ENCODE peak calls at places on chromosomes 12 and 14, in five cellular contexts. One of them, this sample, is unnamed.

GRCh38 chr12:100303831-100304230 is 36.9 kb downstream of the SCYL2 start:
- DNase-seq in brain microvascular endothelial cell: no peak
- DNase-seq in stomach: no peak
- DNase-seq in pancreas: no peak
- DNase-seq in PC-9: no peak
- DNase-seq in this sample: no peak

GRCh38 chr12:108175310-108175709 is 46.2 kb downstream of the WSCD2 start:
- DNase-seq in PC-9: no peak
- DNase-seq in pancreas: no peak
- DNase-seq in brain microvascular endothelial cell: no peak
- DNase-seq in stomach: no peak
- DNase-seq in this sample: no peak

GRCh38 chr12:100058482-100059029 is 73.8 kb upstream of the ANKS1B start:
- DNase-seq in pancreas: no peak
- DNase-seq in brain microvascular endothelial cell: peak
- DNase-seq in stomach: no peak
- DNase-seq in PC-9: no peak
- DNase-seq in this sample: peak

GRCh38 chr14:39419272-39419671 is 13.0 kb downstream of the FBXO33 start:
- DNase-seq in PC-9: no peak
- DNase-seq in brain microvascular endothelial cell: no peak
- DNase-seq in pancreas: no peak
- DNase-seq in stomach: no peak
- DNase-seq in this sample: no peak

GRCh38 chr12:3097186-3097804 is 20.1 kb downstream of the TSPAN9 start:
- DNase-seq in pancreas: no peak
- DNase-seq in PC-9: peak
- DNase-seq in stomach: peak
- DNase-seq in brain microvascular endothelial cell: peak
- DNase-seq in this sample: no peak

GRCh38 chr14:99559286-99559990 is 44.6 kb downstream of the CCDC85C start:
- DNase-seq in PC-9: no peak
- DNase-seq in brain microvascular endothelial cell: no peak
- DNase-seq in stomach: no peak
- DNase-seq in pancreas: no peak
- DNase-seq in this sample: no peak

GRCh38 chr14:31068235-31068634 is 42.1 kb upstream of the STRN3 start:
- DNase-seq in pancreas: no peak
- DNase-seq in PC-9: no peak
- DNase-seq in brain microvascular endothelial cell: no peak
- DNase-seq in stomach: no peak
- DNase-seq in this sample: no peak

GRCh38 chr12:92440072-92440471 is 262.7 kb upstream of the PLEKHG7 start:
- DNase-seq in brain microvascular endothelial cell: no peak
- DNase-seq in PC-9: no peak
- DNase-seq in stomach: no peak
- DNase-seq in pancreas: no peak
- DNase-seq in this sample: no peak

GRCh38 chr14:99246536-99247083 is 25.4 kb downstream of the BCL11B start:
- DNase-seq in pancreas: no peak
- DNase-seq in brain microvascular endothelial cell: no peak
- DNase-seq in PC-9: no peak
- DNase-seq in stomach: no peak
- DNase-seq in this sample: no peak

GRCh38 chr14:92480856-92481255 is 32.7 kb upstream of the RIN3 start:
- DNase-seq in pancreas: no peak
- DNase-seq in brain microvascular endothelial cell: no peak
- DNase-seq in PC-9: no peak
- DNase-seq in stomach: no peak
- DNase-seq in this sample: no peak

GRCh38 chr14:68785817-68786490 is 6.9 kb downstream of the ZFP36L1 start:
- DNase-seq in brain microvascular endothelial cell: no peak
- DNase-seq in PC-9: peak
- DNase-seq in stomach: peak
- DNase-seq in pancreas: no peak
- DNase-seq in this sample: no peak

GRCh38 chr12:31324845-31325523 is 966 bp downstream of the SINHCAF start:
- DNase-seq in brain microvascular endothelial cell: peak
- DNase-seq in stomach: peak
- DNase-seq in PC-9: peak
- DNase-seq in pancreas: peak
- DNase-seq in this sample: no peak

GRCh38 chr12:124597041-124597440 is 29.6 kb upstream of the NCOR2 start:
- DNase-seq in brain microvascular endothelial cell: no peak
- DNase-seq in pancreas: no peak
- DNase-seq in PC-9: no peak
- DNase-seq in stomach: no peak
- DNase-seq in this sample: no peak

GRCh38 chr14:75720828-75721227 is 59.8 kb downstream of the TTLL5 start:
- DNase-seq in brain microvascular endothelial cell: peak
- DNase-seq in PC-9: no peak
- DNase-seq in stomach: peak
- DNase-seq in pancreas: peak
- DNase-seq in this sample: no peak

GRCh38 chr14:56487090-56487667 is 92.4 kb upstream of the TMEM260 start:
- DNase-seq in pancreas: no peak
- DNase-seq in PC-9: no peak
- DNase-seq in brain microvascular endothelial cell: no peak
- DNase-seq in stomach: no peak
- DNase-seq in this sample: no peak

GRCh38 chr14:37591941-37592287 is 3.1 kb downstream of the FOXA1 start:
- DNase-seq in pancreas: no peak
- DNase-seq in stomach: peak
- DNase-seq in brain microvascular endothelial cell: no peak
- DNase-seq in PC-9: peak
- DNase-seq in this sample: no peak

GRCh38 chr12:132374821-132375445 is 45.5 kb upstream of the GALNT9 start:
- DNase-seq in pancreas: no peak
- DNase-seq in brain microvascular endothelial cell: no peak
- DNase-seq in PC-9: no peak
- DNase-seq in stomach: no peak
- DNase-seq in this sample: no peak

GRCh38 chr12:121452356-121453021 is 52.6 kb downstream of the RNF34 start:
- DNase-seq in brain microvascular endothelial cell: no peak
- DNase-seq in PC-9: peak
- DNase-seq in stomach: no peak
- DNase-seq in pancreas: no peak
- DNase-seq in this sample: no peak

GRCh38 chr12:104152691-104153241 is 14.8 kb upstream of the NFYB start:
- DNase-seq in stomach: no peak
- DNase-seq in brain microvascular endothelial cell: no peak
- DNase-seq in PC-9: no peak
- DNase-seq in pancreas: no peak
- DNase-seq in this sample: no peak

GRCh38 chr12:54001283-54002187 is 1.6 kb downstream of the HOXC9 start:
- DNase-seq in brain microvascular endothelial cell: no peak
- DNase-seq in PC-9: no peak
- DNase-seq in pancreas: no peak
- DNase-seq in stomach: no peak
- DNase-seq in this sample: no peak
- H3K4me3 ChIP-seq in brain microvascular endothelial cell: no peak
- H3K4me3 ChIP-seq in PC-9: no peak
- H3K4me3 ChIP-seq in pancreas: no peak
- H3K4me3 ChIP-seq in stomach: no peak
- H3K4me3 ChIP-seq in this sample: peak

DNA sequence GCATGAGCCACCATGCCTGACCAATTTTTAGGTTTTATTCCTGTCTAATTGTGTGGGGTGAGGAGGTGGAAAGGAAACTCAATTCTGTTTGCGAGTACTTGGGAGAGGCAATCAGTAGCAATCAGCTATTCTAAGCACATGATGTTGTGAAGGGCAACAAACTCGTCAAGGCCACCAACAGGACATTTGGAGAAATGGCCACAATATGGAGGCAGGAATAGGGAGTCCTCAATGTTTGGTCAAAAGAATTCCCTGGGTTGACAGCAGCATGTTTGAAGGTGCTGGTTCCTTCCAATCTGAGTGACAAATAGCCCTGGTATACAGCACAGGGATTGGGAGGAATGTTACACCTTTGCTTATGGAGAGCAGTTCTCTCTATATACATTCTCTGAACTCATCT is 32.7 kb upstream of the USP44 start:
- DNase-seq in PC-9: no peak
- DNase-seq in pancreas: no peak
- DNase-seq in brain microvascular endothelial cell: no peak
- DNase-seq in stomach: no peak
- DNase-seq in this sample: no peak
- TF ChIP-seq CTCF in PC-9: no peak
- TF ChIP-seq CTCF in pancreas: no peak
- TF ChIP-seq CTCF in brain microvascular endothelial cell: no peak
- TF ChIP-seq CTCF in stomach: no peak
- TF ChIP-seq CTCF in this sample: no peak

GRCh38 chr12:24424376-24424775 is 474.9 kb upstream of the SOX5 start:
- DNase-seq in PC-9: no peak
- DNase-seq in brain microvascular endothelial cell: no peak
- DNase-seq in stomach: no peak
- DNase-seq in pancreas: no peak
- DNase-seq in this sample: no peak

GRCh38 chr12:24423611-24424010 is 474.1 kb upstream of the SOX5 start:
- DNase-seq in PC-9: no peak
- DNase-seq in brain microvascular endothelial cell: no peak
- DNase-seq in stomach: no peak
- DNase-seq in pancreas: no peak
- DNase-seq in this sample: no peak

GRCh38 chr12:24425601-24425970 is 476.1 kb upstream of the SOX5 start:
- DNase-seq in brain microvascular endothelial cell: peak
- DNase-seq in pancreas: no peak
- DNase-seq in PC-9: no peak
- DNase-seq in stomach: no peak
- DNase-seq in this sample: no peak

GRCh38 chr12:24427776-24428175 is 478.3 kb upstream of the SOX5 start:
- DNase-seq in pancreas: no peak
- DNase-seq in brain microvascular endothelial cell: no peak
- DNase-seq in stomach: no peak
- DNase-seq in PC-9: no peak
- DNase-seq in this sample: no peak

GRCh38 chr12:24424889-24425600 is 475.6 kb upstream of the SOX5 start:
- DNase-seq in stomach: no peak
- DNase-seq in PC-9: no peak
- DNase-seq in pancreas: no peak
- DNase-seq in brain microvascular endothelial cell: no peak
- DNase-seq in this sample: no peak
- H3K4me3 ChIP-seq in stomach: no peak
- H3K4me3 ChIP-seq in PC-9: no peak
- H3K4me3 ChIP-seq in pancreas: no peak
- H3K4me3 ChIP-seq in brain microvascular endothelial cell: no peak
- H3K4me3 ChIP-seq in this sample: no peak

GRCh38 chr14:94671870-94672444 is 59.8 kb downstream of the SERPINA3 start:
- DNase-seq in PC-9: no peak
- DNase-seq in stomach: peak
- DNase-seq in brain microvascular endothelial cell: peak
- DNase-seq in pancreas: no peak
- DNase-seq in this sample: no peak
- TF ChIP-seq CTCF in PC-9: peak
- TF ChIP-seq CTCF in stomach: no peak
- TF ChIP-seq CTCF in brain microvascular endothelial cell: peak
- TF ChIP-seq CTCF in pancreas: no peak
- TF ChIP-seq CTCF in this sample: no peak

GRCh38 chr14:54610051-54610977 is 43.4 kb downstream of the SAMD4A start:
- DNase-seq in pancreas: no peak
- DNase-seq in brain microvascular endothelial cell: peak
- DNase-seq in PC-9: no peak
- DNase-seq in stomach: no peak
- DNase-seq in this sample: no peak
- H3K4me3 ChIP-seq in pancreas: no peak
- H3K4me3 ChIP-seq in brain microvascular endothelial cell: peak
- H3K4me3 ChIP-seq in PC-9: no peak
- H3K4me3 ChIP-seq in stomach: no peak
- H3K4me3 ChIP-seq in this sample: no peak

GRCh38 chr12:50087159-50087558 is 2.0 kb downstream of the SMARCD1 start:
- DNase-seq in PC-9: no peak
- DNase-seq in brain microvascular endothelial cell: no peak
- DNase-seq in pancreas: no peak
- DNase-seq in stomach: no peak
- DNase-seq in this sample: no peak

GRCh38 chr12:50087995-50088394 is 2.9 kb downstream of the SMARCD1 start:
- DNase-seq in brain microvascular endothelial cell: peak
- DNase-seq in PC-9: no peak
- DNase-seq in pancreas: no peak
- DNase-seq in stomach: no peak
- DNase-seq in this sample: no peak

GRCh38 chr12:50090391-50090790 is 5.2 kb downstream of the SMARCD1 start:
- DNase-seq in PC-9: no peak
- DNase-seq in stomach: no peak
- DNase-seq in pancreas: no peak
- DNase-seq in brain microvascular endothelial cell: no peak
- DNase-seq in this sample: no peak

GRCh38 chr12:50089730-50090129 is 4.6 kb downstream of the SMARCD1 start:
- DNase-seq in PC-9: no peak
- DNase-seq in brain microvascular endothelial cell: no peak
- DNase-seq in pancreas: no peak
- DNase-seq in stomach: no peak
- DNase-seq in this sample: no peak

GRCh38 chr12:50088577-50089335 is 3.6 kb downstream of the SMARCD1 start:
- DNase-seq in stomach: peak
- DNase-seq in PC-9: peak
- DNase-seq in brain microvascular endothelial cell: peak
- DNase-seq in pancreas: no peak
- DNase-seq in this sample: no peak
- TF ChIP-seq CTCF in stomach: peak
- TF ChIP-seq CTCF in PC-9: peak
- TF ChIP-seq CTCF in brain microvascular endothelial cell: peak
- TF ChIP-seq CTCF in pancreas: peak
- TF ChIP-seq CTCF in this sample: peak